ENCODE peak calls at places on chromosomes 13 and 19, in four cellular contexts. N is AG10803, V is fibroblast of mammary gland, S is astrocyte of the spinal cord. O is an unnamed sample.

GRCh38 chr19:45995715-45996385 is 583 bp downstream of the CCDC61 start:
- DNase-seq in S (no peak), N (no peak), V (peak; percentile 54), O (peak; percentile 33)

GRCh38 chr19:20278342-20278741 is 111.3 kb downstream of the ZNF486 start:
- DNase-seq in N (no peak), S (no peak), V (no peak), O (no peak)

GRCh38 chr13:38166121-38166520 is 183.5 kb upstream of the UFM1 start:
- DNase-seq in N (peak; percentile 20), S (peak; percentile 1), V (peak; percentile 45), O (peak; percentile 45)

GRCh38 chr19:2171349-2172145 is 7.8 kb downstream of the DOT1L start:
- DNase-seq in S (no peak), N (no peak), V (peak; percentile 47), O (no peak)

GRCh38 chr13:114148521-114148855 is 16.1 kb upstream of the RASA3 start:
- DNase-seq in S (no peak), N (no peak), V (no peak), O (no peak)

GRCh38 chr13:65063753-65064152 is 2166.4 kb downstream of the PCDH9 start:
- DNase-seq in N (peak; percentile 30), V (no peak), S (peak; percentile 73), O (no peak)

GRCh38 chr13:60351326-60351725 is 45.7 kb upstream of the TDRD3 start:
- DNase-seq in V (peak; percentile 82), N (peak; percentile 89), S (peak; percentile 80), O (peak; percentile 19)

GRCh38 chr19:19146865-19147264 is 8.6 kb upstream of the TMEM161A start:
- DNase-seq in V (no peak), S (no peak), N (no peak), O (no peak)

GRCh38 chr13:94464771-94465170 is 14.7 kb downstream of the DCT start:
- DNase-seq in N (no peak), S (no peak), V (peak; percentile 5), O (no peak)

GRCh38 chr19:13689050-13689449 is 75.3 kb upstream of the MRI1 start:
- DNase-seq in S (no peak), N (peak; percentile 16), V (peak; percentile 40), O (no peak)

GRCh38 chr13:84844473-84844872 is 954.7 kb downstream of the SLITRK6 start:
- DNase-seq in N (no peak), S (peak; percentile 15), V (no peak), O (peak; percentile 33)

GRCh38 chr19:19185853-19186728 is 5.9 kb downstream of the BORCS8 start:
- DNase-seq in S (no peak), N (peak; percentile 16), V (peak; percentile 43), O (peak; percentile 27)

GRCh38 chr13:23385931-23386330 is 47.6 kb downstream of the SACS start:
- DNase-seq in S (no peak), V (no peak), N (no peak), O (peak; percentile 60)

GRCh38 chr13:31018511-31018910 is 86.1 kb downstream of the TEX26 start:
- DNase-seq in V (no peak), N (no peak), S (no peak), O (peak; percentile 44)

GRCh38 chr13:77001963-77002587 is 10.2 kb downstream of the CLN5 start:
- DNase-seq in N (peak; percentile 31), V (no peak), S (no peak), O (no peak)

GRCh38 chr19:49684251-49684982 is 5.0 kb upstream of the ADM5 start:
- DNase-seq in N (no peak), S (no peak), V (no peak), O (no peak)

GRCh38 chr19:45782820-45783785 is 813 bp upstream of the DMPK start:
- DNase-seq in N (peak; percentile 78), S (peak; percentile 46), V (peak; percentile 71), O (no peak)

GRCh38 chr19:488505-489417 is 7.5 kb upstream of the MADCAM1 start:
- DNase-seq in S (peak; percentile 95), N (peak; percentile 95), V (peak; percentile 89), O (peak; percentile 75)
- TF ChIP-seq CTCF in S (no peak), N (no peak), V (no peak), O (no peak)

GRCh38 chr19:15025237-15025636 is 24.0 kb upstream of the CASP14 start:
- DNase-seq in S (no peak), V (no peak), N (no peak), O (no peak)
- TF ChIP-seq CTCF in S (no peak), V (no peak), N (no peak), O (peak; percentile 2)

GRCh38 chr19:4578552-4579248 is 19.2 kb upstream of the SEMA6B start:
- DNase-seq in N (no peak), V (no peak), S (no peak), O (no peak)

GRCh38 chr19:4581381-4582111 is 22.1 kb upstream of the SEMA6B start:
- DNase-seq in N (no peak), V (no peak), S (peak; percentile 25), O (no peak)

GRCh38 chr19:4580961-4581380 is 21.5 kb upstream of the SEMA6B start:
- DNase-seq in S (no peak), N (no peak), V (no peak), O (no peak)

GRCh38 chr19:4579389-4579788 is 19.9 kb upstream of the SEMA6B start:
- DNase-seq in V (no peak), N (no peak), S (no peak), O (no peak)

GRCh38 chr19:4580021-4580901 is 20.8 kb upstream of the SEMA6B start:
- DNase-seq in S (no peak), N (no peak), V (no peak), O (no peak)
- TF ChIP-seq CTCF in S (peak; percentile 31), N (no peak), V (no peak), O (peak; percentile 29)

GRCh38 chr13:97273341-97273831 is 51.3 kb downstream of the MBNL2 start:
- DNase-seq in V (peak; percentile 45), S (no peak), N (peak; percentile 39), O (peak; percentile 99)
- TF ChIP-seq CTCF in V (no peak), S (no peak), N (no peak), O (no peak)

O was measured in bronchial epithelial cell.